ENCODE peak calls at places on chromosome 22, in five cellular contexts. X, R, D, W and L are unnamed samples.

GRCh38 chr22:48474881-48475280 is 1352.8 kb downstream of the BRD1 start:
- DNase-seq in X (no peak), W (no peak), R (no peak), D (no peak), L (no peak)

GRCh38 chr22:38228873-38229740 is 27.3 kb downstream of the MAFF start:
- DNase-seq in X (no peak), D (peak), W (peak), R (peak), L (no peak)

GRCh38 chr22:42172385-42173172 is 42.0 kb upstream of the CYP2D6 start:
- DNase-seq in D (no peak), R (no peak), X (no peak), W (peak), L (no peak)

GRCh38 chr22:38751422-38752346 is 4.1 kb downstream of the SUN2 start:
- DNase-seq in W (peak), R (no peak), D (no peak), X (no peak), L (no peak)

GRCh38 chr22:44247346-44247745 is 65.4 kb downstream of the SHISAL1 start:
- DNase-seq in X (no peak), R (no peak), D (no peak), W (no peak), L (no peak)

GRCh38 chr22:43018615-43019014 is 3.7 kb upstream of the PACSIN2 start:
- DNase-seq in W (peak), R (no peak), D (no peak), X (no peak), L (no peak)

GRCh38 chr22:30325065-30325720 is 1.5 kb downstream of the TBC1D10A start:
- DNase-seq in W (peak), D (peak), R (no peak), X (peak), L (no peak)

GRCh38 chr22:50292643-50293440 is 14.6 kb downstream of the PLXNB2 start:
- DNase-seq in X (no peak), R (no peak), W (no peak), D (no peak), L (no peak)

GRCh38 chr22:30027169-30027568 is 53.1 kb upstream of the HORMAD2 start:
- DNase-seq in X (no peak), R (no peak), D (no peak), W (peak), L (no peak)

GRCh38 chr22:22928666-22929380 is 41.2 kb downstream of the IGLL5 start:
- DNase-seq in D (peak), X (no peak), R (no peak), W (peak), L (no peak)

GRCh38 chr22:25351631-25352293 is 132.3 kb downstream of the CRYBB2 start:
- DNase-seq in X (no peak), W (no peak), R (no peak), D (no peak), L (no peak)

GRCh38 chr22:34395370-34395769 is 475.1 kb upstream of the LARGE1 start:
- DNase-seq in W (no peak), X (no peak), D (no peak), R (no peak), L (no peak)

GRCh38 chr22:42604403-42604802 is 10.3 kb downstream of the POLDIP3 start:
- DNase-seq in W (no peak), R (no peak), D (peak), X (peak), L (no peak)